ENCODE peak calls at places on chromosomes 11 and 22, in six cellular contexts. T is A673, R is A549, P is left lung, D is cardiac fibroblast, F is AG04450. W is an unnamed sample.

GRCh38 chr11:12091957-12092558 is 18.3 kb upstream of the MICAL2 start:
- DNase-seq in T (no peak), R (no peak), P (no peak), D (no peak), F (no peak), W (no peak)

GRCh38 chr11:27456140-27456801 is 16.3 kb downstream of the LGR4 start:
- DNase-seq in T (peak; percentile 56), R (peak; percentile 73), P (no peak), D (peak; percentile 43), F (no peak), W (peak; percentile 86)

GRCh38 chr22:19885841-19886592 is 31.3 kb upstream of the GNB1L start:
- DNase-seq in T (no peak), R (no peak), P (no peak), D (no peak), F (no peak), W (no peak)

GRCh38 chr11:104665631-104666030 is 232.6 kb downstream of the CASP12 start:
- DNase-seq in T (no peak), R (no peak), P (no peak), D (peak; percentile 72), F (peak; percentile 50), W (no peak)

GRCh38 chr11:108392364-108392763 is 75.0 kb downstream of the C11orf65 start:
- DNase-seq in T (no peak), R (no peak), P (no peak), D (no peak), F (no peak), W (no peak)

GRCh38 chr22:42217752-42218280 is 52.6 kb downstream of the TCF20 start:
- DNase-seq in T (peak; percentile 20), R (no peak), P (no peak), D (peak; percentile 2), F (no peak), W (no peak)

GRCh38 chr22:27801616-27802388 is at the start of gene MN1:
- DNase-seq in T (peak; percentile 75), R (peak; percentile 39), P (no peak), D (peak; percentile 67), F (no peak), W (no peak)

GRCh38 chr11:95652002-95652472 is 137.5 kb downstream of the FAM76B start:
- DNase-seq in T (no peak), R (no peak), P (no peak), D (no peak), F (no peak), W (no peak)

GRCh38 chr22:38570841-38571364 is 920 bp upstream of the DMC1 start:
- DNase-seq in T (peak; percentile 50), R (peak; percentile 28), P (peak; percentile 36), D (peak; percentile 37), F (no peak), W (no peak)

GRCh38 chr11:6895010-6895409 is 2.7 kb upstream of the OR2D2 start:
- DNase-seq in T (no peak), R (no peak), P (no peak), D (no peak), F (no peak), W (no peak)

GRCh38 chr11:100808904-100809491 is 121.9 kb downstream of the ARHGAP42 start:
- DNase-seq in T (peak; percentile 98), R (peak; percentile 21), P (no peak), D (peak; percentile 75), F (no peak), W (no peak)

GRCh38 chr11:35682230-35683195 is 19.9 kb downstream of the TRIM44 start:
- DNase-seq in T (peak; percentile 79), R (no peak), P (no peak), D (peak; percentile 21), F (no peak), W (no peak)

GRCh38 chr11:36564376-36565032 is 3.3 kb upstream of the RAG1 start:
- DNase-seq in T (peak; percentile 94), R (peak; percentile 56), P (no peak), D (peak; percentile 75), F (peak; percentile 11), W (no peak)

GRCh38 chr11:22668005-22668796 is 1.8 kb downstream of the GAS2 start:
- DNase-seq in T (no peak), R (no peak), P (no peak), D (no peak), F (no peak), W (no peak)

GRCh38 chr11:108947654-108948570 is 283.0 kb downstream of the DDX10 start:
- DNase-seq in T (no peak), R (peak; percentile 47), P (no peak), D (no peak), F (no peak), W (no peak)

GRCh38 chr22:27474711-27475547 is 326.6 kb downstream of the MN1 start:
- DNase-seq in T (peak; percentile 65), R (peak; percentile 68), P (no peak), D (peak; percentile 86), F (peak; percentile 79), W (peak; percentile 86)

GRCh38 chr11:114295676-114296081 is 520 bp upstream of the NNMT start:
- DNase-seq in T (no peak), R (no peak), P (no peak), D (no peak), F (no peak), W (no peak)
- H3K4me3 ChIP-seq in T (no peak overlapping the region), R (peak overlapping the region; percentile 75), P (no peak overlapping the region), D (peak overlapping the region; percentile 70), F (peak overlapping the region; percentile 67), W (peak overlapping the region; percentile 94)

GRCh38 chr22:36773935-36774334 is 2.0 kb downstream of the IFT27 start:
- DNase-seq in T (peak; percentile 45), R (peak; percentile 63), P (no peak), D (peak; percentile 59), F (no peak), W (no peak)
- TF ChIP-seq CTCF in T (peak; percentile 59), R (peak; percentile 50), P (no peak), D (peak; percentile 36), F (peak; percentile 56), W (peak; percentile 58)

GRCh38 chr11:3834349-3835099 is 6.2 kb downstream of the RHOG start:
- DNase-seq in T (no peak), R (no peak), P (peak; percentile 78), D (no peak), F (no peak), W (no peak)

GRCh38 chr11:3835752-3836151 is 5.0 kb downstream of the RHOG start:
- DNase-seq in T (no peak), R (no peak), P (no peak), D (no peak), F (no peak), W (no peak)

GRCh38 chr11:3836903-3837302 is 3.9 kb downstream of the RHOG start:
- DNase-seq in T (no peak), R (no peak), P (peak; percentile 79), D (no peak), F (no peak), W (no peak)

GRCh38 chr11:3833461-3833860 is 7.3 kb downstream of the RHOG start:
- DNase-seq in T (no peak), R (no peak), P (no peak), D (no peak), F (no peak), W (no peak)

DNA sequence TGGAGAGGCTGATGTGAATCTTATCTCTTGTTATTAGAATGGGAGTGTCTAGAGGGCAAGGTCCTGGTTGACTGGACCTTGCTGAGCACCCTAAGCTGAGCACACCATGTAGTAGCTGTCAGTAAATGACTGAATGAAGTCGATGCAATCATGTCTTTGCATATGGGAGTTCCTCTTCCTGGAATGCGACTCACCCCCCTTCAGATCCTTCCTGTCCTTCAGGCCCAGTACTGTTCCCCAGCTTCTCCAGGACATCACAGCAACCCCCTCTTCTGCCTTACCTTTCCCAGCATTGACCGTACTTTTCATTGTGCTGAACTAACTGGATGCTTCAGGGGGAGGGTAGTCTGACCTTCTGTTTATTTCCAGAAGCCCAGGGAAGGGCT is 5.7 kb downstream of the RHOG start:
- DNase-seq in T (no peak), R (no peak), P (no peak), D (no peak), F (no peak), W (no peak)
- H3K4me3 ChIP-seq in T (no peak overlapping the region), R (no peak overlapping the region), P (no peak overlapping the region), D (no peak overlapping the region), F (no peak overlapping the region), W (no peak overlapping the region)

GRCh38 chr11:129375731-129376657 is at the start of gene BARX2:
- DNase-seq in T (peak; percentile 94), R (peak; percentile 59), P (peak; percentile 61), D (peak; percentile 61), F (peak; percentile 11), W (no peak)
- TF ChIP-seq CTCF in T (peak; percentile 70), R (peak; percentile 57), P (peak; percentile 23), D (peak; percentile 58), F (peak; percentile 53), W (peak; percentile 73)

DNA sequence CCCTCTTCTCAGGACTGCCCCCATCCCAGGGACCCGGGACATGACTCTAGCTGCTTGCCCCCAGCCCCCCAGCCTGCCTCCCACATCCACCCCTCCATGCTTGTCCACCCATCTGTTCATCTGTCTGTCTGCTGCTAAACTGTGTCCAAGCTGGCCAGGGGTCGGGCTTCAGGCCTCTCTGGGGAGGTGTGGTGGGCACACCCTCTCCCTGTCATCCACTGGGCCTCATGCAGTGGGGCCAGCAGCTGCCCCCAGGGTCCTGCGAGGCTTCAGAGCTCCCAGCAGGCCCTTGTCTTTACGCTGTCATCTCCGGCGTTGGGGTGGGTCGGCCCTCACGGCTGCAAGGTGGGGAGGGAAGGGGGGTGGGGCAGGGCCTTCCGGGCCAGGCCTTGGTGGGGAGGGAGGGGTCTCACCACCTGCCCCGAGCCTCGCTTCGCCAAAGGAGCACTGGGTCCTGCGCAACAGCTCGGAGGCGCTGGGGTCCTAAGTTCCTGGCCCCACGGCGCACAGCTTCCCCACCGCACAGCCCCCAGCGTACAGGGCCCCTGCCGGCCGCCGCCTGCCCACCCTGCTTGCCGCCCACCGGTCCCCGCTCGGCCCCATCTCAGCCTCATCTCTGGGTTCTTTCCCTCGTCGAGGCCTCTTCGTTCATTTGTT is 26.7 kb downstream of the MOB2 start:
- DNase-seq in T (no peak), R (no peak), P (no peak), D (no peak), F (no peak), W (no peak)
- H3K4me3 ChIP-seq in T (no peak overlapping the region), R (no peak overlapping the region), P (no peak overlapping the region), D (no peak overlapping the region), F (no peak overlapping the region), W (no peak overlapping the region)

DNA sequence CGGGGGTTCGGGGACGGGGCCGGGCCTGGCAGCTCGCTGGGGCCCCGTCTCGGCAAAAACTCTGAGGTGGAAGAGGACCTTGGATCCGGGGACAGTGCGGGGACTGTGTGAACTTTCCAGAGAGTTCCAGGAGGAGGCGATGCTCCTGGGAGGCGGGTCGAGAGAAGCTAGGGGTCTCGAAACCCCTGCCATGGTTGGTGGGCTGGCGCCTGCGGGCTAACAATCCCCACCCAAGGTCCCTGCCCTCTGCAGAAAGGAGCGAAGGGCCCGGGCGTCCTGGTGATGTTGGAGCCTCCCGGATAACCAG is 4.7 kb upstream of the GRK2 start:
- DNase-seq in T (no peak), R (no peak), P (no peak), D (no peak), F (no peak), W (no peak)
- TF ChIP-seq CTCF in T (peak; percentile 50), R (peak; percentile 54), P (no peak), D (peak; percentile 28), F (peak; percentile 17), W (peak; percentile 27)

GRCh38 chr11:45285289-45285828 is 782 bp downstream of the SYT13 start:
- DNase-seq in T (no peak), R (no peak), P (no peak), D (no peak), F (no peak), W (no peak)
- H3K4me3 ChIP-seq in T (no peak overlapping the region), R (peak overlapping the region; percentile 65), P (no peak overlapping the region), D (no peak overlapping the region), F (no peak overlapping the region), W (peak overlapping the region; percentile 79)

GRCh38 chr11:110478410-110478809 is 48.7 kb downstream of the FDX1 start:
- DNase-seq in T (peak; percentile 44), R (no peak), P (no peak), D (no peak), F (no peak), W (no peak)
- TF ChIP-seq CTCF in T (peak; percentile 59), R (no peak), P (no peak), D (no peak), F (no peak), W (peak; percentile 27)

W was measured in epithelial cell of proximal tubule.